ENCODE peak calls at places on chromosomes 4 and X, in four cellular contexts. R is EL, A is nephron progenitor cell, E is globus pallidus. C is an unnamed sample.

GRCh38 chr4:154332681-154333421 is 158.7 kb downstream of the DCHS2 start:
- DNase-seq in E (peak; percentile 38), A (peak; percentile 4), R (no peak), C (peak; percentile 20)

GRCh38 chr4:25060586-25061340 is 30.0 kb upstream of the LGI2 start:
- DNase-seq in A (no peak), R (no peak), E (no peak), C (no peak)

GRCh38 chrX:24876782-24877315 is 138.9 kb downstream of the ARX start:
- DNase-seq in A (no peak), R (no peak), E (no peak), C (no peak)

GRCh38 chr4:1053080-1053661 is 41.7 kb downstream of the FGFRL1 start:
- DNase-seq in A (peak; percentile 4), R (peak; percentile 61), E (no peak), C (peak; percentile 84)

GRCh38 chr4:20178902-20179576 is 72.7 kb upstream of the SLIT2 start:
- DNase-seq in E (no peak), A (no peak), R (no peak), C (no peak)

GRCh38 chr4:140423106-140423505 is 4.3 kb downstream of the CLGN start:
- DNase-seq in E (no peak), R (no peak), A (no peak), C (peak; percentile 39)

GRCh38 chrX:2559124-2559523 is 58.3 kb upstream of the DHRSX start:
- DNase-seq in E (no peak), A (no peak), R (no peak), C (no peak)

GRCh38 chr4:48290146-48290772 is 20.6 kb upstream of the TEC start:
- DNase-seq in A (no peak), E (no peak), R (peak; percentile 30), C (peak; percentile 18)

GRCh38 chrX:44890247-44890646 is 17.3 kb downstream of the KDM6A start:
- DNase-seq in R (no peak), E (no peak), A (no peak), C (no peak)

GRCh38 chr4:6206771-6207290 is 6.5 kb upstream of the JAKMIP1 start:
- DNase-seq in A (no peak), E (no peak), R (no peak), C (no peak)

GRCh38 chrX:11239230-11239629 is 54.0 kb upstream of the AMELX start:
- DNase-seq in A (no peak), R (peak; percentile 53), E (no peak), C (peak; percentile 69)

GRCh38 chr4:186727149-186727976 is 3.7 kb upstream of the FAT1 start:
- DNase-seq in R (peak; percentile 22), E (no peak), A (peak; percentile 12), C (no peak)

GRCh38 chr4:19879330-19879729 is 372.4 kb upstream of the SLIT2 start:
- DNase-seq in E (no peak), A (no peak), R (no peak), C (no peak)

GRCh38 chr4:185457136-185457535 is 14.4 kb downstream of the CCDC110 start:
- DNase-seq in E (no peak), A (no peak), R (no peak), C (no peak)

GRCh38 chr4:26130173-26130572 is 190.6 kb upstream of the RBPJ start:
- DNase-seq in E (no peak), A (no peak), R (no peak), C (no peak)

GRCh38 chr4:46123872-46124755 is at the start of gene GABRG1:
- DNase-seq in R (no peak), A (peak; percentile 34), E (peak; percentile 49), C (no peak)

GRCh38 chrX:65300104-65300809 is 234.3 kb downstream of the LAS1L start:
- DNase-seq in R (no peak), E (no peak), A (no peak), C (no peak)

GRCh38 chr4:121122661-121123060 is 41.5 kb downstream of the TNIP3 start:
- DNase-seq in R (no peak), E (no peak), A (no peak), C (peak; percentile 38)

GRCh38 chrX:52422884-52423283 is 54.1 kb downstream of the XAGE2 start:
- DNase-seq in R (peak; percentile 71), E (no peak), A (no peak), C (peak; percentile 75)

GRCh38 chr4:79253930-79254329 is 71.9 kb downstream of the NAA11 start:
- DNase-seq in A (no peak), R (no peak), E (no peak), C (no peak)

GRCh38 chr4:40301592-40301991 is 33.5 kb upstream of the CHRNA9 start:
- DNase-seq in E (no peak), R (no peak), A (no peak), C (no peak)

GRCh38 chr4:152657657-152658056 is 22.1 kb downstream of the TMEM154 start:
- DNase-seq in E (no peak), A (no peak), R (no peak), C (no peak)

GRCh38 chrX:3026074-3026588 is 15.1 kb upstream of the ARSF start:
- DNase-seq in E (no peak), R (no peak), A (no peak), C (no peak)

GRCh38 chrX:129609395-129609794 is 45.4 kb downstream of the APLN start:
- DNase-seq in A (no peak), E (no peak), R (no peak), C (no peak)

GRCh38 chrX:3548743-3549441 is 164.6 kb downstream of the PRKX start:
- DNase-seq in A (no peak), R (peak; percentile 56), E (peak; percentile 3), C (peak; percentile 68)

GRCh38 chr4:113094802-113095201 is 45.3 kb downstream of the ANK2 start:
- DNase-seq in A (no peak), R (no peak), E (no peak), C (peak; percentile 12)

GRCh38 chr4:44927361-44928061 is 201.2 kb upstream of the GNPDA2 start:
- DNase-seq in E (no peak), A (no peak), R (no peak), C (peak; percentile 2)